ENCODE peak calls at places on chromosomes 3 and 15, in six cellular contexts. A, Y, B, K, N and M are unnamed samples.

GRCh38 chr3:105518806-105519418 is 152.2 kb downstream of the ALCAM start:
- DNase-seq in K (peak), Y (peak), A (no peak), B (peak), N (peak), M (peak)

GRCh38 chr3:124854027-124854426 is 33.1 kb downstream of the ITGB5 start:
- DNase-seq in K (no peak), N (no peak), B (no peak), Y (no peak), A (no peak), M (no peak)

GRCh38 chr3:38108649-38109579 is 28.0 kb downstream of the ACAA1 start:
- DNase-seq in Y (no peak), A (no peak), K (no peak), B (no peak), N (no peak), M (no peak)

GRCh38 chr3:171825222-171825828 is 15.0 kb upstream of the PLD1 start:
- DNase-seq in N (no peak), A (no peak), Y (peak), K (no peak), B (no peak), M (no peak)

GRCh38 chr3:94525039-94525438 is 462.2 kb downstream of the NSUN3 start:
- DNase-seq in A (no peak), K (no peak), Y (peak), B (no peak), N (no peak), M (no peak)

GRCh38 chr3:159273070-159273469 is 471.2 kb downstream of the MFSD1 start:
- DNase-seq in N (no peak), K (no peak), B (peak), Y (no peak), A (no peak), M (no peak)

GRCh38 chr15:78065973-78066946 is 11.3 kb downstream of the TBC1D2B start:
- DNase-seq in A (no peak), K (peak), Y (no peak), N (no peak), B (no peak), M (no peak)

GRCh38 chr3:133469140-133469731 is 69.4 kb downstream of the BFSP2 start:
- DNase-seq in B (no peak), A (no peak), Y (peak), K (no peak), N (no peak), M (no peak)

GRCh38 chr3:51934991-51935885 is 6.5 kb downstream of the RRP9 start:
- DNase-seq in Y (no peak), A (no peak), B (no peak), N (no peak), K (no peak), M (no peak)

GRCh38 chr3:71173421-71173975 is 410.0 kb downstream of the FOXP1 start:
- DNase-seq in Y (no peak), K (no peak), B (no peak), A (no peak), N (no peak), M (no peak)

GRCh38 chr3:55482496-55483195 is 4.5 kb downstream of the WNT5A start:
- DNase-seq in A (peak), N (no peak), B (no peak), Y (no peak), K (no peak), M (no peak)

GRCh38 chr3:32472716-32473115 is 29.9 kb downstream of the CMTM6 start:
- DNase-seq in Y (no peak), N (no peak), K (no peak), B (no peak), A (no peak), M (no peak)

GRCh38 chr3:89216021-89216739 is 108.8 kb downstream of the EPHA3 start:
- DNase-seq in K (no peak), N (no peak), Y (no peak), A (no peak), B (no peak), M (no peak)

GRCh38 chr3:31181661-31182060 is 287.2 kb upstream of the GADL1 start:
- DNase-seq in K (no peak), B (no peak), N (no peak), Y (no peak), A (no peak), M (no peak)

GRCh38 chr3:138456961-138457862 is 22.8 kb downstream of the ESYT3 start:
- DNase-seq in B (no peak), Y (no peak), A (no peak), K (no peak), N (no peak), M (no peak)

GRCh38 chr3:139638518-139638917 is 39.3 kb downstream of the NMNAT3 start:
- DNase-seq in A (no peak), N (no peak), B (no peak), Y (no peak), K (no peak), M (no peak)

DNA sequence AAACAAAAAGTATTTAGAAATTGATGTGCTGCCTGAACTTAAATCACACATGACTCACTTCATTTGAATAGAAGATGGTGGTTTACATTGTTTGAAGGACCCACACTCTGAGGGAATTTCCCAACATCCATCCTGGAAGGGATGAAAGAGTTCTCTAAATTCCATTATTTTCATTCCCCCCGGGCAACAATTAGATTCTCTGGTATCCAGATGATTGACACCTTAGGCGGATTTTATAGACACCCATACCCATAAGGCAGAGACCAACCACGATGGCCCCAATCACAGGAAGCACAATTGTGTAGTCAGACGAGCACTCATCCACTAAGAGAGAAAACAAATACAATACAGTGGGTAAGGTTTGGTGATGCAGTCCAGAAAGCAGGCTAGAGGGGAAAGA is 24.6 kb upstream of the MCCC1 start:
- DNase-seq in B (no peak), K (no peak), Y (no peak), N (no peak), A (no peak), M (no peak)
- TF ChIP-seq JUND in B (no peak), K (no peak), Y (no peak), N (no peak), A (no peak), M (no peak)

DNA sequence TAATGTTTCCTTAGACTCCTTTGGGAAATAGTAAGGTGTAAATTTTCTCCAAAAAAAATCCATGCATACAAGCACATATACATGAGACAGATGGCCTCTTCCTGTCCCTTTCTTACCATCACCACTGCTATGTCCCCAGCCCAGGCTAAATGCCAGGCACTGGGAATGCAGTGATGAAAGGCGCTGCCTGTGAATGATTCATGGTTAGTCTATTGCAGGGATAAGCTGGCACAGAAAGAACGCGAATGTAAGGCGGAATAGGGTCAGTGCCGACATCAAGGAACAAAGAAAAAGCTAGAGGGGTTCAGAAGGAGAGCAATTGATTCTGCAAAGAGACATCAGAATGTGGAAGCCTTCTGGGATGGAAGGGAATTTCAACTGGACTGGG is 36.2 kb upstream of the CFAP161 start:
- DNase-seq in K (no peak), B (no peak), N (no peak), Y (no peak), A (peak), M (no peak)
- TF ChIP-seq JUND in K (no peak), B (no peak), N (peak), Y (no peak), A (no peak), M (no peak)

GRCh38 chr3:147388395-147389264 is 17.7 kb downstream of the ZIC4 start:
- DNase-seq in K (no peak), A (peak), N (no peak), Y (no peak), B (no peak), M (no peak)

GRCh38 chr3:147389265-147390175 is 16.8 kb downstream of the ZIC4 start:
- DNase-seq in A (no peak), Y (no peak), K (no peak), B (no peak), N (no peak), M (no peak)

GRCh38 chr3:147391726-147392082 is 14.6 kb downstream of the ZIC4 start:
- DNase-seq in Y (no peak), B (no peak), A (no peak), K (no peak), N (no peak), M (no peak)

GRCh38 chr3:147392083-147392916 is 14.0 kb downstream of the ZIC4 start:
- DNase-seq in N (no peak), Y (no peak), K (no peak), B (peak), A (peak), M (no peak)

GRCh38 chr3:147390589-147391569 is 15.5 kb downstream of the ZIC4 start:
- DNase-seq in K (no peak), Y (no peak), B (no peak), N (no peak), A (peak), M (no peak)
- TF ChIP-seq JUND in K (no peak), Y (no peak), B (no peak), N (no peak), A (no peak), M (no peak)

GRCh38 chr3:17118771-17119170 is 234.0 kb downstream of the PLCL2 start:
- DNase-seq in Y (no peak), B (no peak), N (no peak), A (peak), K (no peak), M (no peak)
- TF ChIP-seq JUND in Y (no peak), B (no peak), N (no peak), A (no peak), K (no peak), M (no peak)